ENCODE peak calls at places on chromosome 3, in four cellular contexts. T, L, V and X are unnamed samples.

GRCh38 chr3:164515256-164515655 is 563.0 kb downstream of the SI start:
- DNase-seq in T (no peak), L (no peak), V (no peak), X (no peak)

GRCh38 chr3:39038165-39038564 is 13.6 kb downstream of the SCN11A start:
- DNase-seq in T (no peak), L (no peak), V (no peak), X (no peak)

GRCh38 chr3:36991923-36992805 is 767 bp downstream of the EPM2AIP1 start:
- DNase-seq in T (no peak), L (no peak), V (no peak), X (no peak)

GRCh38 chr3:140186421-140186920 is 251.5 kb downstream of the CLSTN2 start:
- DNase-seq in T (no peak), L (peak), V (no peak), X (no peak)

GRCh38 chr3:194749631-194750271 is 64.1 kb downstream of the FAM43A start:
- DNase-seq in T (no peak), L (no peak), V (no peak), X (no peak)

GRCh38 chr3:57583544-57583943 is 13.6 kb downstream of the ARF4 start:
- DNase-seq in T (no peak), L (no peak), V (no peak), X (no peak)

GRCh38 chr3:52091566-52092290 is 35.4 kb upstream of the DUSP7 start:
- DNase-seq in T (no peak), L (no peak), V (no peak), X (no peak)

GRCh38 chr3:196140224-196140623 is 58.3 kb upstream of the TFRC start:
- DNase-seq in T (no peak), L (no peak), V (no peak), X (no peak)

GRCh38 chr3:37899101-37899707 is 37.5 kb downstream of the CTDSPL start:
- DNase-seq in T (no peak), L (no peak), V (no peak), X (no peak)

GRCh38 chr3:73433681-73434080 is 191.1 kb downstream of the PDZRN3 start:
- DNase-seq in T (no peak), L (no peak), V (no peak), X (no peak)

GRCh38 chr3:27302891-27303290 is 66.3 kb downstream of the NEK10 start:
- DNase-seq in T (no peak), L (no peak), V (no peak), X (no peak)

GRCh38 chr3:71752911-71753715 is 542 bp upstream of the GPR27 start:
- DNase-seq in T (no peak), L (no peak), V (no peak), X (peak)

GRCh38 chr3:70999730-71000129 is 583.8 kb downstream of the FOXP1 start:
- DNase-seq in T (no peak), L (no peak), V (no peak), X (no peak)

GRCh38 chr3:150114873-150115570 is 144.3 kb upstream of the PFN2 start:
- DNase-seq in T (no peak), L (no peak), V (no peak), X (no peak)

GRCh38 chr3:48536116-48536515 is 20.5 kb downstream of the PFKFB4 start:
- DNase-seq in T (no peak), L (no peak), V (no peak), X (no peak)

GRCh38 chr3:93931597-93932229 is 42.0 kb downstream of the PROS1 start:
- DNase-seq in T (no peak), L (no peak), V (no peak), X (no peak)

GRCh38 chr3:139118835-139119234 is 74.1 kb upstream of the PRR23C start:
- DNase-seq in T (no peak), L (no peak), V (no peak), X (no peak)

GRCh38 chr3:170740726-170741591 is 129.0 kb downstream of the RPL22L1 start:
- DNase-seq in T (no peak), L (peak), V (no peak), X (no peak)